ENCODE peak calls at places on chromosomes 2 and 18, in eight cellular contexts. W, A, U, Q, Y, G, X and B are unnamed samples.

GRCh38 chr2:27956895-27957294 is 66.4 kb downstream of the BABAM2 start:
- DNase-seq in U (no peak), Q (peak; percentile 85), G (no peak), W (no peak), X (peak; percentile 57), Y (no peak), A (no peak), B (no peak)

GRCh38 chr2:27058210-27058609 is 6.7 kb downstream of the AGBL5 start:
- DNase-seq in G (no peak), U (no peak), Y (no peak), W (no peak), A (no peak), Q (no peak), X (no peak), B (no peak)

GRCh38 chr2:58448065-58448507 is 207.0 kb upstream of the FANCL start:
- DNase-seq in U (no peak), G (no peak), Q (peak; percentile 73), Y (no peak), W (peak; percentile 50), X (peak; percentile 59), A (peak; percentile 76), B (no peak)

GRCh38 chr2:96470636-96471035 is 34.5 kb downstream of the NEURL3 start:
- DNase-seq in X (no peak), Q (peak; percentile 6), Y (peak; percentile 91), A (peak; percentile 10), W (no peak), U (no peak), G (peak; percentile 65), B (peak; percentile 89)

GRCh38 chr18:75210274-75211001 is at the start of gene TSHZ1:
- DNase-seq in A (no peak), W (peak; percentile 76), X (peak; percentile 83), U (peak; percentile 76), Q (peak; percentile 91), Y (no peak), G (no peak), B (peak; percentile 81)

GRCh38 chr2:121480826-121481225 is 49.9 kb upstream of the RNU4ATAC start:
- DNase-seq in Q (peak; percentile 92), Y (no peak), A (no peak), G (no peak), X (peak; percentile 98), W (no peak), U (no peak), B (no peak)

GRCh38 chr2:150466770-150467640 is 20.5 kb downstream of the RND3 start:
- DNase-seq in W (no peak), Q (peak; percentile 87), U (peak; percentile 84), G (no peak), A (no peak), Y (no peak), X (peak; percentile 89), B (no peak)

GRCh38 chr2:120935339-120936313 is 200.0 kb downstream of the GLI2 start:
- DNase-seq in Y (no peak), G (no peak), Q (peak; percentile 40), A (no peak), U (peak; percentile 85), X (peak; percentile 88), W (no peak), B (no peak)

GRCh38 chr2:143960177-143960576 is 559.7 kb downstream of the ZEB2 start:
- DNase-seq in Y (no peak), A (no peak), X (no peak), W (no peak), G (no peak), Q (peak; percentile 80), U (no peak), B (no peak)

DNA sequence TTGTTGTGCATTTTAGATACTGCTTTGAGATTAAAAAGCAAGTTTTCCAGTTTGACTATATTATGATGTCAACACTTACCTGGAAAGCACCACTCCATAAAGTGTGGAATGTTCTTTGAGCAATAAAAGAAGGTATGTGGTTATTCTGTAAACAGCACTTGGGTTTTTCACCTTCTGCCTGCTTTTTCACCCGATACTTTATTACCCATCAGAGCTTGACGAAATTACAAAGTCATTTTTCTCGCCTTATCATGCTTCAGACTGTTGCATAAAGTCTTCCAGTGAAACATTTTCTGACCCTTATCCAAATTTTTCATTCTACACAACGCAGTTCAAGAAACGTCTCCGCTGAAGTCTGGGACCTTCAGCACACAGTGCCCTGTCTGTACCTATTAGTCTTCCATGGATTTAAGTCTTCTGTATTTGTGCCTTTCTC is 25.2 kb downstream of the CAB39 start:
- DNase-seq in A (no peak), U (no peak), W (no peak), Y (no peak), Q (no peak), G (no peak), X (no peak), B (no peak)
- H3K4me3 ChIP-seq in A (no peak overlapping the region), U (no peak overlapping the region), W (peak overlapping the region; percentile 33), Y (no peak overlapping the region), Q (no peak overlapping the region), G (no peak overlapping the region), X (no peak overlapping the region), B (no peak overlapping the region)

GRCh38 chr2:32212293-32212692 is 46.6 kb downstream of the SLC30A6 start:
- DNase-seq in X (no peak), Q (no peak), A (no peak), G (no peak), U (no peak), W (peak; percentile 17), Y (no peak), B (no peak)
- TF ChIP-seq CTCF in X (no peak), Q (no peak), A (no peak), G (no peak), U (no peak), W (peak; percentile 55), Y (no peak), B (no peak)

GRCh38 chr2:118307864-118308263 is 219.6 kb downstream of the INSIG2 start:
- DNase-seq in Q (no peak), W (no peak), U (no peak), A (no peak), X (no peak), Y (no peak), G (no peak), B (no peak)

GRCh38 chr2:118312963-118313756 is 224.9 kb downstream of the INSIG2 start:
- DNase-seq in Y (no peak), W (no peak), G (no peak), U (no peak), A (no peak), X (no peak), Q (peak; percentile 13), B (no peak)

GRCh38 chr2:118310016-118310877 is 222.0 kb downstream of the INSIG2 start:
- DNase-seq in X (peak; percentile 38), G (peak; percentile 40), A (peak; percentile 40), Q (peak; percentile 54), U (no peak), Y (peak; percentile 91), W (no peak), B (no peak)

GRCh38 chr2:118309201-118310015 is 221.1 kb downstream of the INSIG2 start:
- DNase-seq in G (no peak), X (no peak), Y (no peak), Q (peak; percentile 14), U (no peak), W (no peak), A (no peak), B (no peak)

GRCh38 chr2:118310878-118311442 is 222.7 kb downstream of the INSIG2 start:
- DNase-seq in X (no peak), A (no peak), W (no peak), Q (peak; percentile 11), G (no peak), Y (peak; percentile 36), U (no peak), B (no peak)
- H3K4me3 ChIP-seq in X (peak overlapping the region; percentile 69), A (peak overlapping the region; percentile 72), W (no peak overlapping the region), Q (peak overlapping the region; percentile 58), G (peak overlapping the region; percentile 57), Y (peak overlapping the region; percentile 45), U (peak overlapping the region; percentile 48), B (peak overlapping the region; percentile 52)

DNA sequence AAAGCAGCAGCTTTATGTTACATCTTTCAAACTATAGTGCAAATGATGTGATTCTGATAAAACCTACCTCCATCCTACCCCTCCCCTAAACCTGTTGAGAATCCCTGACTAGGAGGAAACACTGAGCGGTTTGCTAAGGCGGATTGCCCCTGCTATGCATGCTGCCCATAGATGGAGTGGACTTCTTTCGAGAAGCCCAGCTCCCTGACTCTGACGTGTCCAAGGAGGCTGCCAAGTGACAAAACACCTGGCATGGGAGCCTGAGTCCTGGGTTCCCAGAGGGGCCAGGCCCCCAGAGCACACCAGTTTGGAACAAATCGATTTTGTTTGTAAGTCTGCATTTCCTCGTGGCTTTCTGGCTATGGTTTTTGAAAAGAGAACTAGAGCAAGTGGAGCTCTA is 1.4 kb upstream of the UXS1 start:
- DNase-seq in Y (no peak), U (no peak), Q (no peak), X (no peak), G (no peak), A (no peak), W (no peak), B (no peak)
- TF ChIP-seq CTCF in Y (no peak), U (no peak), Q (no peak), X (no peak), G (no peak), A (no peak), W (no peak), B (no peak)

DNA sequence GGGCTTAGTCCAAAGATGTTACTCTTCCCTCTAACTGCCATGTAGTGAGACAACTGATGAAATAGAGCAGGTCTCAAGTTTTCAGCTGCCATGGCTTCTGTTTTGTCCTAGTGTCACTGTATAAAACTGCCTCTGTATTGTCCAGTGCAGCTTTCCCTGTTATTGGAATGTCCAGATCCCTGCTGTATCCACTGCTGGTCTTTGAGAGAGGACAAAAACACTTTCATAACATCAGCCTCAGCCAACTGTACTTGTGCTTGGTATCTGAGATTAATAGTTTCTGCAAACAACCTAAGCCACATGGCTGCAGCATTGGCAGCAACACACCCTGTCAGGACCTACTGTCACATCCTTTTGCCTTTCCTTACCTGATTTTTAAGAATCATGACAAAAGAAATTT is 480.2 kb downstream of the LPIN1 start:
- DNase-seq in Q (no peak), X (no peak), W (no peak), A (no peak), U (no peak), G (no peak), Y (no peak), B (no peak)
- H3K4me3 ChIP-seq in Q (no peak overlapping the region), X (no peak overlapping the region), W (no peak overlapping the region), A (no peak overlapping the region), U (no peak overlapping the region), G (no peak overlapping the region), Y (no peak overlapping the region), B (no peak overlapping the region)